ENCODE peak calls at places on chromosomes 7 and 10, in nine cellular contexts. One of them, this sample, is unnamed.

GRCh38 chr10:88926484-88927249 is 25.9 kb downstream of the ACTA2 start:
- DNase-seq in spleen: no peak
- DNase-seq in Peyer's patch: no peak
- DNase-seq in heart left ventricle: no peak
- DNase-seq in transverse colon: no peak
- DNase-seq in body of pancreas: no peak
- DNase-seq in prostate gland: no peak
- DNase-seq in ovary: no peak
- DNase-seq in NB4: peak
- DNase-seq in this sample: no peak

GRCh38 chr7:4803397-4804241 is 28.2 kb downstream of the AP5Z1 start:
- DNase-seq in spleen: peak
- DNase-seq in ovary: no peak
- DNase-seq in Peyer's patch: no peak
- DNase-seq in heart left ventricle: no peak
- DNase-seq in body of pancreas: no peak
- DNase-seq in transverse colon: no peak
- DNase-seq in prostate gland: no peak
- DNase-seq in NB4: no peak
- DNase-seq in this sample: no peak

GRCh38 chr10:116627386-116627933 is 6.7 kb downstream of the PNLIPRP2 start:
- DNase-seq in Peyer's patch: no peak
- DNase-seq in ovary: peak
- DNase-seq in transverse colon: peak
- DNase-seq in spleen: no peak
- DNase-seq in heart left ventricle: no peak
- DNase-seq in body of pancreas: peak
- DNase-seq in NB4: no peak
- DNase-seq in prostate gland: no peak
- DNase-seq in this sample: peak

GRCh38 chr7:36686499-36686898 is 37.8 kb downstream of the AOAH start:
- DNase-seq in ovary: no peak
- DNase-seq in prostate gland: no peak
- DNase-seq in spleen: no peak
- DNase-seq in heart left ventricle: no peak
- DNase-seq in transverse colon: no peak
- DNase-seq in body of pancreas: no peak
- DNase-seq in Peyer's patch: no peak
- DNase-seq in NB4: peak
- DNase-seq in this sample: no peak

GRCh38 chr10:103854687-103855423 is 521 bp downstream of the SH3PXD2A start:
- DNase-seq in ovary: peak
- DNase-seq in prostate gland: no peak
- DNase-seq in transverse colon: peak
- DNase-seq in heart left ventricle: peak
- DNase-seq in spleen: peak
- DNase-seq in Peyer's patch: no peak
- DNase-seq in NB4: peak
- DNase-seq in body of pancreas: no peak
- DNase-seq in this sample: no peak

GRCh38 chr7:29494350-29494749 is 69.3 kb upstream of the PRR15 start:
- DNase-seq in ovary: no peak
- DNase-seq in spleen: no peak
- DNase-seq in heart left ventricle: no peak
- DNase-seq in prostate gland: no peak
- DNase-seq in NB4: no peak
- DNase-seq in transverse colon: no peak
- DNase-seq in Peyer's patch: no peak
- DNase-seq in body of pancreas: no peak
- DNase-seq in this sample: no peak

GRCh38 chr7:66348959-66349358 is 143.8 kb downstream of the TPST1 start:
- DNase-seq in spleen: no peak
- DNase-seq in ovary: no peak
- DNase-seq in heart left ventricle: no peak
- DNase-seq in body of pancreas: no peak
- DNase-seq in NB4: peak
- DNase-seq in Peyer's patch: no peak
- DNase-seq in transverse colon: no peak
- DNase-seq in prostate gland: no peak
- DNase-seq in this sample: no peak

GRCh38 chr7:128831994-128832879 is 2.0 kb downstream of the FLNC start:
- DNase-seq in transverse colon: no peak
- DNase-seq in ovary: peak
- DNase-seq in spleen: peak
- DNase-seq in heart left ventricle: peak
- DNase-seq in body of pancreas: no peak
- DNase-seq in prostate gland: no peak
- DNase-seq in Peyer's patch: no peak
- DNase-seq in NB4: peak
- DNase-seq in this sample: no peak

DNA sequence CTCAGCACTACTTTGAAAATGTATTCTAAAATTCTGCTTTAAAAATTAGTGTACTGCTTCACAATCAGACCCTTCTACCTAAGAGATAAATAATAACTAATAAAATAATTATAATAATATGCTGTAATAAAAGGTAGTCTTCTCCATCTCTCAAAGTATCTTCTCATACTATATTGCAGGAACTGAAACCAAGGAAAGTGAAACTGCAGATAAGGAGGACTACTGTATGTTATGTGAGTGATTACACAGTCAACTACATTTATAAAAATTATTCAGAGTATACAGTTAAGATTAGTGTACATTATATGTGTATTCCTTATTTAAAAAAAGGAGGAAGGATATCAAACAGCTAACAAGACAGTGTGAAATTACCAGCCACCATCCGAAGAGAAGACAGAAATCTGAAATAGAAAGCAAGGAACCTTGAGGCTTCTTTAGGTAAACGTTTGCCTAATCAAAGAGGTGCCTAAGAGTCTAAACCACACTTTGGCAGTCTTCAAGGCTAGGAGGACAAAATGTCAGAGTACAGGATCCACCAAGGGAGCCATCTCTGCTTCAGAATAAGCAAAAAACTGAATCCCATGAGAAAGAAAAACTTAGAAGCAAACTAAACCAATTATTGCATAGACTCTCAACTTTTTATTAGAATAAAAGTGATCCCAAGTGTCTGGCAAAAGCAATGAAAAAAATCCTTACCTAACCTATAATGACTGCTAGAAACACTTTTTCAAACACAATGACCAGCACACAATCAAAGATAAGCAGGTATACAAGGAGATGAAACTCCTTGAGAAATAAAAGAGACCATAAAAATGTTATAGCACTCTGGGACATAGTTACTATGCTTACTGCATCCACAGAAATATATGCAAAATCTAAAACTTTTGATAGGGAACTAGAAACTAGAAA is 6.5 kb downstream of the USP6NL start:
- DNase-seq in transverse colon: no peak
- DNase-seq in ovary: no peak
- DNase-seq in NB4: no peak
- DNase-seq in Peyer's patch: no peak
- DNase-seq in heart left ventricle: no peak
- DNase-seq in body of pancreas: no peak
- DNase-seq in spleen: no peak
- DNase-seq in prostate gland: no peak
- DNase-seq in this sample: no peak
- H3K4me3 ChIP-seq in transverse colon: no peak
- H3K4me3 ChIP-seq in ovary: no peak
- H3K4me3 ChIP-seq in NB4: no peak
- H3K4me3 ChIP-seq in Peyer's patch: no peak
- H3K4me3 ChIP-seq in heart left ventricle: no peak
- H3K4me3 ChIP-seq in body of pancreas: no peak
- H3K4me3 ChIP-seq in spleen: no peak
- H3K4me3 ChIP-seq in prostate gland: no peak
- H3K4me3 ChIP-seq in this sample: no peak

DNA sequence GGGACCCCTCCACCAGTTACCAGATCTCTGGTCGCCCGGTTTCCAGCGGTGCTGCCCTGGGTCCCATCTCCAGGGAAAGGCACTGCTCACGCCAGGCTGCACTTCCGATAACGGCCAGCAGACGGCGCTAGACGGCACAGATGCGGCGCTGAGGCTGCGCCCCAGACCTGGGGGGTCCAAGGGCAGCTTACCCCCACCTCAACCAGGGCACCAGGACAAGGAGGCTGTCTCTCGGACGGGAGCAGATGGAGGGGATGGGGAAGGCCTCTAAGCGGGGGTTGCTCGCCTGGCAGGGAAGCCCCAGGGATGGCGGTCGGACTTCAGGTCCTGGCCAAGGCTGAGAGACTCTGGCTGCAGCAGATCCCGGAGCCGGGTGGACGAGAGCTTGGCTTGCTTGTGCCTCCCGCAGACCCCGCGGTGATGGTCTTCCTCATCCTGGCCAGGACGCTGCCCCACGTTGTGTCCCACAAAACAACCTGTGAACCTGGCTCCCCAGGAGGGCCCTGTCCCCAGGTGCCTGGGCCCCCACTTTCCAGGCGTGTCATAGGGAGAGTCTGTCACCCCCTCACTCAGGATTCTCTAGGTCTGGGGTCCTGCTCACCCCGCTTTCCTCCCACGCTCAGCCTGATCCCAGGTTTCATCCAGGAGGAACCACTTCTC is 23.9 kb upstream of the ZNF716 start:
- DNase-seq in Peyer's patch: no peak
- DNase-seq in spleen: no peak
- DNase-seq in heart left ventricle: no peak
- DNase-seq in body of pancreas: no peak
- DNase-seq in ovary: no peak
- DNase-seq in NB4: peak
- DNase-seq in prostate gland: no peak
- DNase-seq in transverse colon: no peak
- DNase-seq in this sample: no peak
- TF ChIP-seq CTCF in Peyer's patch: peak
- TF ChIP-seq CTCF in spleen: peak
- TF ChIP-seq CTCF in heart left ventricle: peak
- TF ChIP-seq CTCF in body of pancreas: no peak
- TF ChIP-seq CTCF in ovary: no peak
- TF ChIP-seq CTCF in NB4: peak
- TF ChIP-seq CTCF in prostate gland: no peak
- TF ChIP-seq CTCF in transverse colon: no peak
- TF ChIP-seq CTCF in this sample: peak

GRCh38 chr7:44081266-44081748 is 1.0 kb downstream of the POLM start:
- DNase-seq in transverse colon: no peak
- DNase-seq in body of pancreas: no peak
- DNase-seq in prostate gland: no peak
- DNase-seq in Peyer's patch: no peak
- DNase-seq in ovary: no peak
- DNase-seq in NB4: peak
- DNase-seq in heart left ventricle: no peak
- DNase-seq in spleen: peak
- DNase-seq in this sample: no peak

GRCh38 chr7:44084695-44085094 is 2.4 kb upstream of the POLM start:
- DNase-seq in transverse colon: no peak
- DNase-seq in body of pancreas: no peak
- DNase-seq in Peyer's patch: no peak
- DNase-seq in heart left ventricle: no peak
- DNase-seq in prostate gland: no peak
- DNase-seq in spleen: no peak
- DNase-seq in ovary: no peak
- DNase-seq in NB4: no peak
- DNase-seq in this sample: no peak

GRCh38 chr7:44080686-44081265 is 1.6 kb downstream of the POLM start:
- DNase-seq in Peyer's patch: no peak
- DNase-seq in ovary: no peak
- DNase-seq in heart left ventricle: no peak
- DNase-seq in body of pancreas: no peak
- DNase-seq in spleen: peak
- DNase-seq in transverse colon: no peak
- DNase-seq in NB4: no peak
- DNase-seq in prostate gland: no peak
- DNase-seq in this sample: no peak

GRCh38 chr7:44083796-44084195 is 1.5 kb upstream of the POLM start:
- DNase-seq in heart left ventricle: no peak
- DNase-seq in prostate gland: no peak
- DNase-seq in body of pancreas: no peak
- DNase-seq in ovary: no peak
- DNase-seq in transverse colon: no peak
- DNase-seq in NB4: no peak
- DNase-seq in spleen: peak
- DNase-seq in Peyer's patch: no peak
- DNase-seq in this sample: no peak

GRCh38 chr7:44082541-44083207 is 344 bp upstream of the POLM start:
- DNase-seq in NB4: peak
- DNase-seq in transverse colon: peak
- DNase-seq in prostate gland: peak
- DNase-seq in ovary: peak
- DNase-seq in body of pancreas: peak
- DNase-seq in heart left ventricle: peak
- DNase-seq in Peyer's patch: peak
- DNase-seq in spleen: peak
- DNase-seq in this sample: peak
- TF ChIP-seq POLR2A in NB4: peak
- TF ChIP-seq POLR2A in transverse colon: peak
- TF ChIP-seq POLR2A in prostate gland: peak
- TF ChIP-seq POLR2A in ovary: peak
- TF ChIP-seq POLR2A in body of pancreas: peak
- TF ChIP-seq POLR2A in heart left ventricle: peak
- TF ChIP-seq POLR2A in Peyer's patch: peak
- TF ChIP-seq POLR2A in spleen: no peak
- TF ChIP-seq POLR2A in this sample: peak

GRCh38 chr10:102410427-102411073 is 8.0 kb downstream of the PSD start:
- DNase-seq in ovary: peak
- DNase-seq in Peyer's patch: no peak
- DNase-seq in prostate gland: no peak
- DNase-seq in NB4: no peak
- DNase-seq in transverse colon: no peak
- DNase-seq in heart left ventricle: no peak
- DNase-seq in body of pancreas: no peak
- DNase-seq in spleen: no peak
- DNase-seq in this sample: no peak
- H3K4me3 ChIP-seq in ovary: peak
- H3K4me3 ChIP-seq in Peyer's patch: peak
- H3K4me3 ChIP-seq in prostate gland: peak
- H3K4me3 ChIP-seq in NB4: no peak
- H3K4me3 ChIP-seq in transverse colon: peak
- H3K4me3 ChIP-seq in heart left ventricle: peak
- H3K4me3 ChIP-seq in body of pancreas: no peak
- H3K4me3 ChIP-seq in spleen: peak
- H3K4me3 ChIP-seq in this sample: peak

DNA sequence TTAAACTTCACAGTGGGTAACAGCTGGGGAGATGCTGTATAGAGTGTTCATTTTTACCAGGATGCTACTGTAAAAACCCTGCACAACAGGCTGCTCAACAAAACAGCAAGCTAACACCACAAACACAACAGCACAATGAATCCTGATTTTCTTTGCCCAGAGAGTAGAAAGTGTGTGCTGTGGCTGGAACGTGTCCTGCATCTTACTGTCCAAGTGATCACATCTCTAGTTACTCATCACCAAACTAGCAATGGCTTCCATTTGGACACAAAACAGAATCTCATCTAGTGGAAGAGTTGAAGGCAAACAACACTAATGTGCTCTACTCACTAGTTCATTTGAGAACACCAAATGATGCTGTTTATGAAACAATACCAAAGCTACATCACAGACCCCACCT is 121.2 kb downstream of the SLC25A13 start:
- DNase-seq in ovary: no peak
- DNase-seq in body of pancreas: no peak
- DNase-seq in transverse colon: no peak
- DNase-seq in Peyer's patch: no peak
- DNase-seq in heart left ventricle: no peak
- DNase-seq in prostate gland: no peak
- DNase-seq in spleen: no peak
- DNase-seq in NB4: no peak
- DNase-seq in this sample: no peak
- TF ChIP-seq CTCF in ovary: no peak
- TF ChIP-seq CTCF in body of pancreas: no peak
- TF ChIP-seq CTCF in transverse colon: no peak
- TF ChIP-seq CTCF in Peyer's patch: no peak
- TF ChIP-seq CTCF in heart left ventricle: no peak
- TF ChIP-seq CTCF in prostate gland: no peak
- TF ChIP-seq CTCF in spleen: no peak
- TF ChIP-seq CTCF in NB4: no peak
- TF ChIP-seq CTCF in this sample: no peak

GRCh38 chr7:151740180-151740845 is 136.6 kb downstream of the PRKAG2 start:
- DNase-seq in heart left ventricle: no peak
- DNase-seq in ovary: no peak
- DNase-seq in transverse colon: no peak
- DNase-seq in body of pancreas: no peak
- DNase-seq in Peyer's patch: no peak
- DNase-seq in prostate gland: no peak
- DNase-seq in spleen: no peak
- DNase-seq in NB4: peak
- DNase-seq in this sample: no peak
- TF ChIP-seq POLR2A in heart left ventricle: no peak
- TF ChIP-seq POLR2A in ovary: no peak
- TF ChIP-seq POLR2A in transverse colon: no peak
- TF ChIP-seq POLR2A in body of pancreas: no peak
- TF ChIP-seq POLR2A in Peyer's patch: no peak
- TF ChIP-seq POLR2A in prostate gland: no peak
- TF ChIP-seq POLR2A in spleen: no peak
- TF ChIP-seq POLR2A in NB4: no peak
- TF ChIP-seq POLR2A in this sample: no peak